ENCODE peak calls at places on chromosome 21, in ten cellular contexts. One of them, this sample, is unnamed.

GRCh38 chr21:38794978-38795377 is 10.8 kb upstream of the ETS2 start:
- DNase-seq in AG09309: no peak
- DNase-seq in mucosa of descending colon: no peak
- DNase-seq in psoas muscle: no peak
- DNase-seq in BJ: no peak
- DNase-seq in IMR-90: no peak
- DNase-seq in heart right ventricle: no peak
- DNase-seq in thoracic aorta: no peak
- DNase-seq in BE2C: no peak
- DNase-seq in fibroblast of the aortic adventitia: no peak
- DNase-seq in this sample: no peak

GRCh38 chr21:38987551-38988210 is 182.0 kb downstream of the ETS2 start:
- DNase-seq in BE2C: peak; percentile 59
- DNase-seq in psoas muscle: no peak
- DNase-seq in AG09309: no peak
- DNase-seq in fibroblast of the aortic adventitia: no peak
- DNase-seq in BJ: no peak
- DNase-seq in IMR-90: no peak
- DNase-seq in thoracic aorta: no peak
- DNase-seq in heart right ventricle: no peak
- DNase-seq in mucosa of descending colon: no peak
- DNase-seq in this sample: no peak

GRCh38 chr21:38929137-38929536 is 123.4 kb downstream of the ETS2 start:
- DNase-seq in BJ: no peak
- DNase-seq in heart right ventricle: no peak
- DNase-seq in BE2C: no peak
- DNase-seq in IMR-90: no peak
- DNase-seq in fibroblast of the aortic adventitia: no peak
- DNase-seq in psoas muscle: no peak
- DNase-seq in thoracic aorta: no peak
- DNase-seq in AG09309: no peak
- DNase-seq in mucosa of descending colon: no peak
- DNase-seq in this sample: no peak

GRCh38 chr21:46112731-46113215 is 14.9 kb downstream of the COL6A2 start:
- DNase-seq in AG09309: no peak
- DNase-seq in BJ: no peak
- DNase-seq in mucosa of descending colon: no peak
- DNase-seq in BE2C: peak; percentile 3
- DNase-seq in heart right ventricle: peak; percentile 3
- DNase-seq in psoas muscle: peak; percentile 42
- DNase-seq in IMR-90: no peak
- DNase-seq in thoracic aorta: peak; percentile 1
- DNase-seq in fibroblast of the aortic adventitia: no peak
- DNase-seq in this sample: no peak

GRCh38 chr21:29130234-29130993 is at the start of gene MAP3K7CL:
- DNase-seq in BJ: peak; percentile 99
- DNase-seq in BE2C: no peak
- DNase-seq in fibroblast of the aortic adventitia: peak; percentile 100
- DNase-seq in thoracic aorta: peak; percentile 52
- DNase-seq in IMR-90: peak; percentile 100
- DNase-seq in psoas muscle: peak; percentile 87
- DNase-seq in AG09309: peak; percentile 99
- DNase-seq in heart right ventricle: peak; percentile 61
- DNase-seq in mucosa of descending colon: peak; percentile 7
- DNase-seq in this sample: no peak

GRCh38 chr21:27196651-27197050 is 229.8 kb upstream of the ADAMTS5 start:
- DNase-seq in BJ: no peak
- DNase-seq in IMR-90: peak; percentile 16
- DNase-seq in fibroblast of the aortic adventitia: no peak
- DNase-seq in heart right ventricle: no peak
- DNase-seq in BE2C: no peak
- DNase-seq in mucosa of descending colon: no peak
- DNase-seq in thoracic aorta: no peak
- DNase-seq in psoas muscle: no peak
- DNase-seq in AG09309: no peak
- DNase-seq in this sample: no peak

GRCh38 chr21:25913488-25913887 is 178.7 kb downstream of the GABPA start:
- DNase-seq in IMR-90: no peak
- DNase-seq in thoracic aorta: no peak
- DNase-seq in BE2C: no peak
- DNase-seq in BJ: no peak
- DNase-seq in mucosa of descending colon: no peak
- DNase-seq in fibroblast of the aortic adventitia: no peak
- DNase-seq in psoas muscle: no peak
- DNase-seq in heart right ventricle: no peak
- DNase-seq in AG09309: no peak
- DNase-seq in this sample: no peak

GRCh38 chr21:46375560-46376230 is 51.7 kb downstream of the PCNT start:
- DNase-seq in BE2C: no peak
- DNase-seq in IMR-90: no peak
- DNase-seq in mucosa of descending colon: no peak
- DNase-seq in psoas muscle: peak; percentile 93
- DNase-seq in heart right ventricle: no peak
- DNase-seq in AG09309: no peak
- DNase-seq in fibroblast of the aortic adventitia: no peak
- DNase-seq in thoracic aorta: no peak
- DNase-seq in BJ: no peak
- DNase-seq in this sample: no peak

GRCh38 chr21:17146426-17146825 is 366.4 kb upstream of the CXADR start:
- DNase-seq in psoas muscle: no peak
- DNase-seq in BJ: no peak
- DNase-seq in IMR-90: no peak
- DNase-seq in BE2C: peak; percentile 10
- DNase-seq in thoracic aorta: no peak
- DNase-seq in heart right ventricle: no peak
- DNase-seq in AG09309: no peak
- DNase-seq in fibroblast of the aortic adventitia: no peak
- DNase-seq in mucosa of descending colon: peak; percentile 37
- DNase-seq in this sample: peak; percentile 8

GRCh38 chr21:38355992-38356781 is 99.4 kb downstream of the KCNJ15 start:
- DNase-seq in thoracic aorta: no peak
- DNase-seq in IMR-90: peak; percentile 61
- DNase-seq in BJ: no peak
- DNase-seq in AG09309: no peak
- DNase-seq in heart right ventricle: peak; percentile 76
- DNase-seq in fibroblast of the aortic adventitia: peak; percentile 78
- DNase-seq in BE2C: peak; percentile 73
- DNase-seq in psoas muscle: peak; percentile 82
- DNase-seq in mucosa of descending colon: peak; percentile 88
- DNase-seq in this sample: peak; percentile 26

GRCh38 chr21:38175321-38175720 is 81.5 kb upstream of the KCNJ15 start:
- DNase-seq in fibroblast of the aortic adventitia: peak; percentile 38
- DNase-seq in psoas muscle: no peak
- DNase-seq in IMR-90: no peak
- DNase-seq in mucosa of descending colon: no peak
- DNase-seq in AG09309: no peak
- DNase-seq in BE2C: no peak
- DNase-seq in BJ: no peak
- DNase-seq in thoracic aorta: no peak
- DNase-seq in heart right ventricle: no peak
- DNase-seq in this sample: no peak

GRCh38 chr21:46489800-46490199 is 31.1 kb downstream of the DIP2A start:
- DNase-seq in BE2C: no peak
- DNase-seq in mucosa of descending colon: no peak
- DNase-seq in IMR-90: no peak
- DNase-seq in fibroblast of the aortic adventitia: no peak
- DNase-seq in thoracic aorta: no peak
- DNase-seq in heart right ventricle: no peak
- DNase-seq in BJ: no peak
- DNase-seq in AG09309: no peak
- DNase-seq in psoas muscle: no peak
- DNase-seq in this sample: no peak

DNA sequence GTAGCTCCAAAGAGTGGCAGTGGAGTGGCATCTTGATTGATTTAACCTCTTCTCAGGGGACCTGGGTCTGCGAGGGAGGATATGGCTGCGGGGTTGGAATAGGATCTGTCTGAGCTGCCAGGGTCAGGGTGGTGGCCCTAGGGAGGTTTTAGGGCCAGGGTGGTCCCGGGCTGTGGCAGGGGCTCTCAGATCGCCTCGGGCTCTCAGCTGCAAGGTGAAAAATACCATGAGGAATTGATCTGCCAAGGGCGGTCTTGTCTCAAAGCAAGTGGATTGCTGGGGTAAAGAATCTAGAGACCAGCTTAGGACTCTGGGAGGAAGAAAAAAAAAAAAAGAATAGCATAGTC is 3.7 kb downstream of the SIM2 start:
- DNase-seq in mucosa of descending colon: no peak
- DNase-seq in BJ: no peak
- DNase-seq in thoracic aorta: no peak
- DNase-seq in IMR-90: no peak
- DNase-seq in AG09309: no peak
- DNase-seq in fibroblast of the aortic adventitia: no peak
- DNase-seq in psoas muscle: no peak
- DNase-seq in heart right ventricle: no peak
- DNase-seq in BE2C: no peak
- DNase-seq in this sample: no peak
- H3K4me3 ChIP-seq in mucosa of descending colon: no peak overlapping the region
- H3K4me3 ChIP-seq in BJ: no peak overlapping the region
- H3K4me3 ChIP-seq in thoracic aorta: no peak overlapping the region
- H3K4me3 ChIP-seq in IMR-90: peak overlapping the region; percentile 57
- H3K4me3 ChIP-seq in AG09309: no peak overlapping the region
- H3K4me3 ChIP-seq in fibroblast of the aortic adventitia: no peak overlapping the region
- H3K4me3 ChIP-seq in psoas muscle: no peak overlapping the region
- H3K4me3 ChIP-seq in heart right ventricle: no peak overlapping the region
- H3K4me3 ChIP-seq in BE2C: no peak overlapping the region
- H3K4me3 ChIP-seq in this sample: no peak overlapping the region

DNA sequence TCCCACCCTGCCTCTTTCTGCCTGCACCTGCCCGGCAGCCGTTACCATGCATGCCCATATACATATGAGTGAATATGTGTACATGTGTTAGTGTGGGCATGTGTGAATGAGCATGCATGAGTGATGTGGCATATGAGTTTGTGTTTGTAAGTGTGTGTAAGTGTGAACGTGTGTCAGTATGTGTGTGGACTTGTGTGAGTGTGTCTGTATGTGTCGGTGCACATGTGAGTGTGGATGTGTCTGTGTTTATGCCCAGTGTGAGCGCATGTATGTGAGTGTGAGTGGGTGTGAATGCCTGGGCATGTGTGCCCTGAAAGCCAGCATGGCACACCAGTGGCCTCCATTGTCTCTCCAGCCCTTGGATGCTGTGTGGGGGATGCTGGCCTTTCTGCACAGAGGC is 2.5 kb upstream of the UMODL1 start:
- DNase-seq in IMR-90: no peak
- DNase-seq in psoas muscle: peak; percentile 6
- DNase-seq in BJ: no peak
- DNase-seq in heart right ventricle: no peak
- DNase-seq in thoracic aorta: no peak
- DNase-seq in fibroblast of the aortic adventitia: no peak
- DNase-seq in BE2C: no peak
- DNase-seq in AG09309: no peak
- DNase-seq in mucosa of descending colon: no peak
- DNase-seq in this sample: no peak
- H3K4me3 ChIP-seq in IMR-90: no peak overlapping the region
- H3K4me3 ChIP-seq in psoas muscle: no peak overlapping the region
- H3K4me3 ChIP-seq in BJ: no peak overlapping the region
- H3K4me3 ChIP-seq in heart right ventricle: no peak overlapping the region
- H3K4me3 ChIP-seq in thoracic aorta: no peak overlapping the region
- H3K4me3 ChIP-seq in fibroblast of the aortic adventitia: no peak overlapping the region
- H3K4me3 ChIP-seq in BE2C: no peak overlapping the region
- H3K4me3 ChIP-seq in AG09309: no peak overlapping the region
- H3K4me3 ChIP-seq in mucosa of descending colon: no peak overlapping the region
- H3K4me3 ChIP-seq in this sample: no peak overlapping the region

GRCh38 chr21:15121655-15122120 is 56.9 kb upstream of the NRIP1 start:
- DNase-seq in psoas muscle: peak; percentile 80
- DNase-seq in BJ: no peak
- DNase-seq in heart right ventricle: peak; percentile 19
- DNase-seq in thoracic aorta: no peak
- DNase-seq in IMR-90: peak; percentile 47
- DNase-seq in mucosa of descending colon: no peak
- DNase-seq in AG09309: no peak
- DNase-seq in fibroblast of the aortic adventitia: peak; percentile 65
- DNase-seq in BE2C: no peak
- DNase-seq in this sample: peak; percentile 49
- H3K4me3 ChIP-seq in psoas muscle: peak overlapping the region; percentile 43
- H3K4me3 ChIP-seq in BJ: no peak overlapping the region
- H3K4me3 ChIP-seq in heart right ventricle: no peak overlapping the region
- H3K4me3 ChIP-seq in thoracic aorta: peak overlapping the region; percentile 8
- H3K4me3 ChIP-seq in IMR-90: no peak overlapping the region
- H3K4me3 ChIP-seq in mucosa of descending colon: no peak overlapping the region
- H3K4me3 ChIP-seq in AG09309: no peak overlapping the region
- H3K4me3 ChIP-seq in fibroblast of the aortic adventitia: no peak overlapping the region
- H3K4me3 ChIP-seq in BE2C: no peak overlapping the region
- H3K4me3 ChIP-seq in this sample: no peak overlapping the region

DNA sequence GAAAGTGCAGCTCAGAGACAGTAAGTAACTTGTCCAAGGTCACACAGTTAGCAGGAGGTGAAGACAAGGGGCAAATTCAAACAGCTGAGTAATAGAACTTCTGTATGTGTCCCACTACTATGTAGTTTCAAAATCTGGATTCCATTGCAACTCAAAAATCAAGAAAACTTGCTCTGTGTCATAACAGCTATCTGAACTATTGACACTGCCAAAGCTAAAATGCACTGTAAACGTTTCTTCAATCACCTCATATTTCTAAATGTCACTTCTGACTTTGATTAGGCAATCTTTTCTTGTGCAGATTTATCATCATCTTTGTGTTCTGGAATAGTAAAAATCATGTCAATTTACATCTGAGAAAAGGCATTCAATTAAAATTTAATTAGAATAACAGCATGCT is 957.6 kb downstream of the MRPL39 start:
- DNase-seq in BE2C: no peak
- DNase-seq in heart right ventricle: no peak
- DNase-seq in IMR-90: no peak
- DNase-seq in mucosa of descending colon: no peak
- DNase-seq in AG09309: no peak
- DNase-seq in BJ: no peak
- DNase-seq in psoas muscle: no peak
- DNase-seq in thoracic aorta: no peak
- DNase-seq in fibroblast of the aortic adventitia: no peak
- DNase-seq in this sample: no peak
- H3K4me3 ChIP-seq in BE2C: no peak overlapping the region
- H3K4me3 ChIP-seq in heart right ventricle: no peak overlapping the region
- H3K4me3 ChIP-seq in IMR-90: no peak overlapping the region
- H3K4me3 ChIP-seq in mucosa of descending colon: no peak overlapping the region
- H3K4me3 ChIP-seq in AG09309: no peak overlapping the region
- H3K4me3 ChIP-seq in BJ: no peak overlapping the region
- H3K4me3 ChIP-seq in psoas muscle: no peak overlapping the region
- H3K4me3 ChIP-seq in thoracic aorta: no peak overlapping the region
- H3K4me3 ChIP-seq in fibroblast of the aortic adventitia: no peak overlapping the region
- H3K4me3 ChIP-seq in this sample: no peak overlapping the region

This sample was measured in LNCaP clone FGC.